ENCODE peak calls at places on chromosomes 6 and 20, in four cellular contexts. I, V, N and B are unnamed samples.

GRCh38 chr20:61931476-61932198 is 134.0 kb downstream of the TAF4 start:
- DNase-seq in I (no peak), N (no peak), V (no peak), B (no peak)

GRCh38 chr6:28953039-28953872 is 29.5 kb upstream of the TRIM27 start:
- DNase-seq in N (no peak), I (no peak), V (peak), B (no peak)

GRCh38 chr6:105431226-105431625 is 28.3 kb upstream of the PREP start:
- DNase-seq in I (no peak), V (peak), N (peak), B (no peak)

GRCh38 chr6:3159805-3160781 is 2.7 kb upstream of the TUBB2A start:
- DNase-seq in V (peak), N (peak), I (peak), B (peak)

GRCh38 chr6:148829415-148830101 is 82.7 kb downstream of the UST start:
- DNase-seq in I (no peak), N (no peak), V (no peak), B (no peak)

GRCh38 chr6:27280064-27280539 is 32.0 kb downstream of the POM121L2 start:
- DNase-seq in N (no peak), I (no peak), V (peak), B (no peak)

GRCh38 chr20:44221368-44221767 is 10.8 kb upstream of the OSER1 start:
- DNase-seq in V (no peak), I (no peak), N (no peak), B (no peak)

GRCh38 chr6:1820165-1820564 is 210.4 kb downstream of the FOXC1 start:
- DNase-seq in I (no peak), N (no peak), V (no peak), B (no peak)

GRCh38 chr6:138765896-138766487 is 7.6 kb upstream of the CCDC28A start:
- DNase-seq in I (no peak), N (peak), V (peak), B (no peak)

GRCh38 chr6:42021847-42022754 is 28.2 kb upstream of the TAF8 start:
- DNase-seq in V (peak), N (no peak), I (no peak), B (peak)

GRCh38 chr20:60206259-60206658 is 248.0 kb downstream of the CDH26 start:
- DNase-seq in N (no peak), I (no peak), V (no peak), B (no peak)

GRCh38 chr6:56537223-56537770 is 105.4 kb downstream of the DST start:
- DNase-seq in V (no peak), N (no peak), I (no peak), B (no peak)

GRCh38 chr20:17226410-17227198 is at the start of gene PCSK2:
- DNase-seq in N (no peak), I (peak), V (peak), B (peak)

GRCh38 chr6:79604583-79605037 is 26.5 kb upstream of the SH3BGRL2 start:
- DNase-seq in I (no peak), V (peak), N (no peak), B (peak)

GRCh38 chr6:72218125-72218524 is 331.8 kb downstream of the RIMS1 start:
- DNase-seq in I (peak), N (no peak), V (no peak), B (no peak)

GRCh38 chr6:163420315-163420667 is 5.8 kb downstream of the QKI start:
- DNase-seq in I (no peak), V (no peak), N (no peak), B (no peak)

DNA sequence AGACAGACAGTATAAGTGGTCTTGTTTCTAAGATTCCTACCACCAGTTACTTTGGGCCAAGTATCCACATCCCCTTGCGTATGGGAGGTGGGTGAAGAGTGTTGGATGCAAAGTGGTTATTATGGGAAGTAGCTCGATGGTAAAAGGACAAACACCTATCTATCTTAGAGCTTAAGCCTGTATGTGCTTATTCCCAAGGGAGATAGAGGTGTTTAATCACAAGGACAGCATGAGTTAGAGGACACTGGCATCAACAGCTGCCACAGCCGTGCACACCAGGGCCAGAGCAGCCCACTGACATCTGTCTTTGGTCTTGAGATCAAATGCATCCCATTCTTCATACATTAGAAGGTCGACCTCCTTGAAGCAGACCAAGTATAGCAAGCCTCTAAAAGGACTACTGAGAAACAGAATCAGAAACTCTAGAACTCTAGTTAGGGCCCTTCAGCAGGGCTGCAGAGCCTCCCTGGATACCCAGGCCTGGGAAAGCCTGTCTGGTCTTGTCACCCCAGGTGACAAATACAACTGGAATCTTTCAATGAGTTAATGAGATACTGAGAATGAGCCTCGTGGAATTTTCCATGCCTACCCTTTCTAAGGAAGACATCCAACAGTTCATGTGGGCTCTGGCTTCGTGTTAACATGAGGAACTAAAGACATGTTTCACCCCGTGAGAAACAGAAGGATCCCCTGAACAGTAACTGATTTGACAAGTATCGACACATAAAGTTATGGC is 28.7 kb downstream of the TXNDC5 start:
- DNase-seq in I (no peak), N (no peak), V (no peak), B (no peak)
- TF ChIP-seq POLR2A in I (no peak), N (no peak), V (no peak), B (no peak)

GRCh38 chr20:41137412-41138216 is at the start of gene PLCG1:
- DNase-seq in V (peak), N (peak), I (peak), B (peak)
- TF ChIP-seq POLR2A in V (peak), N (no peak), I (no peak), B (no peak)

DNA sequence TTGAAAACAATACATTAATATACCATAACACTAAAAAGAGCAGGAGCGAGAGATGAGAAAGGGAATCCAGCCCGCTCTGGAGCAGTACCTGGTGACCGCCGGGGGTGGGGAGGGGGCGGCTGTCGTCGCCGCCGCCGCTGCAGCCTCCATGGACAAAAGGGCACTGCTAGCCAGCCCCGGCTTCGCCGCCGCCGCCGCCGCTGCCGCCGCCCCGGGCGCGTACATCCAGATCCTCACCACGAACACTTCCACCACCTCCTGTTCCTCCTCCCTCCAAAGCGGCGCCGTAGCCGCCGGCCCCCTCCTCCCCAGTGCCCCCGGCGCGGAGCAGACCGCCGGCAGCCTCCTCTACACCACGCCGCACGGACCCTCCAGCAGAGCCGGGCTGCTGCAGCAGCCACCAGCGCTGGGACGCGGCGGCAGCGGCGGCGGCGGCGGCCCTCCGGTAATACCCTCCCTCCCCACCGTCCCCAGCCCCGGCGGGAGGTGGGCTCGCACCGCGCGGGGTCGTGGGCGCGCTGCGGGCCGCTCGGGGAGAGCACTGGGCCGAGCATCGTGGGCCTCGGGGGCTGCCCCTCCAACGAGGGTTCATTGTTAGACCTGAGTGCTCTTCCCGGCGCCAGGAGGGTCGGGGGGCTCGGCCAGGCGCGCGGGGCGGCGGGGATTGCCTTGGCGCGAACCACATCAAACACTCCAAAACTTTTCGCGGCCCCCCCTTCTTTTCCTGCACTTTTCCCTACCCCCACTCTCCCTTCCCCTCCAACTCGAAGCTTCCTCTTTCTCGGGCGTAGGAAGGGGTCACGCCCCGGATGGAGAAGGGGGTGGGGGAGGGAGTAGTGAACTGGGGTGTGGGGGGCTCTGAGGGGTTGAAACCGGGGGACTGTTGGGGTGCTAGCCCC is 751 bp downstream of the E2F3 start:
- DNase-seq in N (peak), V (peak), I (peak), B (peak)
- TF ChIP-seq POLR2A in N (no peak), V (peak), I (no peak), B (no peak)

GRCh38 chr6:146543940-146544661 is 468 bp downstream of the RAB32 start:
- DNase-seq in I (peak), V (peak), N (peak), B (no peak)

GRCh38 chr6:146545608-146546007 is 2.0 kb downstream of the RAB32 start:
- DNase-seq in V (no peak), I (no peak), N (no peak), B (no peak)

GRCh38 chr6:146542881-146543210 is 787 bp upstream of the RAB32 start:
- DNase-seq in N (no peak), I (no peak), V (no peak), B (no peak)

GRCh38 chr6:146544783-146545182 is 1.1 kb downstream of the RAB32 start:
- DNase-seq in V (no peak), I (no peak), N (no peak), B (no peak)

DNA sequence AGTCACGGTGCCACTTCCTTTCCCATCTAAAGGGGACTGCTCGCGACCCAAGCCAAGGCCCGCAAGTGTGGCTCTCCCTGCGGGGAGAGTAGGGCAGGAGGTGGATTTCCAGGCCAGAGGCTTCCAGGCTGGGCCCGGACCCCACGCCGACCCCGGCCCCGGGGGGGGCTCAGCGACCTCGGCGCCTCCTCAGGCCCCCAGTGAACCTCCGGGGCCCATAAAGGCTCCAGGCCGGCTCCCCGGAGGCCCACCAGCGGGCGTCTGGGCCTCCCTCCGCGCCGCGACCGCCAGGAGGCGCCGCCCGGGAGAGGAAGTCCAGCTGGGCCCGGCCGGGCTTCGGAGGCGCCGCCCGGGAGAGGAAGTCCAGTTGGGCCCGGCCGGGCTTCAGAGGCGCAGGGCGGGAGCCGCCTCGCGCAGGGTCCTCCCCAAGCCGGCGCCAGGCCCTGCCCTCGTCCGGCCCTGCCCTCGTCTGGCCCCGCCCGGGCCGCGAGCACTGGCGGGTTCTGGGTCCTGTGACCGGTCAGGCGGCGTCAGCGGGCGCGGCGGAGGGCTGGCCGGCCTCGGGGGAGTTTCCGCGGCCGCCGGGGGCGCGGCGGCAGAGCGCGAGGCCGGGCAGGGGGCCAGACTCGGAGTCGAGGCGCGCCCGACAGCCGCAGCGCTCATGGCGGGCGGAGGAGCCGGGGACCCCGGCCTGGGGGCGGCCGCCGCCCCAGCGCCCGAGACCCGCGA is at the start of gene RAB32:
- DNase-seq in N (peak), V (peak), I (peak), B (peak)
- TF ChIP-seq POLR2A in N (peak), V (peak), I (no peak), B (no peak)

GRCh38 chr6:144673807-144674206 is 388.7 kb downstream of the UTRN start:
- DNase-seq in I (no peak), N (no peak), V (no peak), B (no peak)
- TF ChIP-seq POLR2A in I (no peak), N (no peak), V (no peak), B (no peak)